ENCODE peak calls at places on chromosomes 5 and 9, in eight cellular contexts. Z is NCI-H2029 treated with DMSO at 0.1 percent for 48 hours, V is GM12891, O is HFFc6, L is fibroblast of pulmonary artery, D is KBM-7, Y is left ventricle myocardium inferior, I is cardiac muscle cell. T is an unnamed sample.

GRCh38 chr5:89988129-89988528 is 421.4 kb downstream of the CETN3 start:
- DNase-seq in Z (no peak), V (no peak), O (no peak), L (peak), D (no peak), Y (no peak), I (peak), T (no peak)

GRCh38 chr5:61678966-61679365 is 346.9 kb downstream of the ZSWIM6 start:
- DNase-seq in Z (no peak), V (no peak), O (no peak), L (no peak), D (no peak), Y (no peak), I (no peak), T (no peak)

GRCh38 chr9:89394412-89394811 is 76.1 kb downstream of the SECISBP2 start:
- DNase-seq in Z (no peak), V (no peak), O (no peak), L (no peak), D (no peak), Y (no peak), I (no peak), T (no peak)

GRCh38 chr5:109691248-109691574 is 1.5 kb downstream of the MAN2A1 start:
- DNase-seq in Z (no peak), V (no peak), O (no peak), L (no peak), D (no peak), Y (no peak), I (no peak), T (no peak)

GRCh38 chr9:122307036-122307435 is 42.4 kb downstream of the MRRF start:
- DNase-seq in Z (no peak), V (no peak), O (no peak), L (no peak), D (no peak), Y (no peak), I (no peak), T (no peak)

GRCh38 chr5:88895681-88896501 is 12.9 kb upstream of the MEF2C start:
- DNase-seq in Z (no peak), V (no peak), O (no peak), L (no peak), D (no peak), Y (no peak), I (no peak), T (no peak)

GRCh38 chr5:423626-424258 is 19.2 kb upstream of the EXOC3 start:
- DNase-seq in Z (no peak), V (no peak), O (no peak), L (no peak), D (no peak), Y (no peak), I (no peak), T (no peak)

GRCh38 chr5:141716009-141716408 is 34.0 kb upstream of the ARAP3 start:
- DNase-seq in Z (no peak), V (no peak), O (no peak), L (no peak), D (peak), Y (no peak), I (no peak), T (no peak)

GRCh38 chr9:133167096-133167695 is 3.5 kb upstream of the GBGT1 start:
- DNase-seq in Z (no peak), V (no peak), O (no peak), L (no peak), D (no peak), Y (no peak), I (no peak), T (no peak)